ENCODE peak calls at places on chromosome 1, in seven cellular contexts. U, J, K, H, X, Y and I are unnamed samples.

GRCh38 chr1:3285341-3285740 is 169.1 kb upstream of the ARHGEF16 start:
- DNase-seq in U (no peak), J (no peak), K (no peak), H (no peak), X (no peak), Y (no peak), I (no peak)

GRCh38 chr1:228989676-228989991 is 254.4 kb downstream of the RHOU start:
- DNase-seq in U (no peak), J (no peak), K (no peak), H (no peak), X (no peak), Y (no peak), I (no peak)

GRCh38 chr1:107228704-107229103 is 87.9 kb downstream of the NTNG1 start:
- DNase-seq in U (no peak), J (no peak), K (no peak), H (no peak), X (no peak), Y (peak), I (no peak)

GRCh38 chr1:223717695-223718363 is 5.5 kb downstream of the CAPN2 start:
- DNase-seq in U (no peak), J (no peak), K (no peak), H (no peak), X (no peak), Y (no peak), I (no peak)

GRCh38 chr1:66764994-66765578 is 12.8 kb downstream of the DYNLT5 start:
- DNase-seq in U (peak), J (peak), K (peak), H (peak), X (no peak), Y (peak), I (peak)

GRCh38 chr1:228753236-228753741 is 18.0 kb downstream of the RHOU start:
- DNase-seq in U (no peak), J (no peak), K (no peak), H (no peak), X (no peak), Y (no peak), I (no peak)

GRCh38 chr1:119924948-119925898 is 28.9 kb upstream of the ADAM30 start:
- DNase-seq in U (no peak), J (no peak), K (no peak), H (no peak), X (no peak), Y (no peak), I (no peak)

GRCh38 chr1:26327956-26328362 is 10.2 kb downstream of the CD52 start:
- DNase-seq in U (no peak), J (peak), K (no peak), H (no peak), X (no peak), Y (no peak), I (no peak)

GRCh38 chr1:92446990-92447681 is 39.6 kb downstream of the GFI1 start:
- DNase-seq in U (no peak), J (no peak), K (no peak), H (no peak), X (no peak), Y (no peak), I (no peak)

GRCh38 chr1:211579434-211580302 is 707 bp upstream of the SLC30A1 start:
- DNase-seq in U (peak), J (peak), K (peak), H (no peak), X (peak), Y (no peak), I (no peak)

GRCh38 chr1:24161270-24161669 is 18.3 kb upstream of the IL22RA1 start:
- DNase-seq in U (peak), J (no peak), K (no peak), H (no peak), X (no peak), Y (no peak), I (peak)

GRCh38 chr1:34663031-34663430 is 91.8 kb upstream of the GJB5 start:
- DNase-seq in U (no peak), J (no peak), K (no peak), H (no peak), X (no peak), Y (no peak), I (no peak)

GRCh38 chr1:51833700-51834099 is 44.8 kb downstream of the NRDC start:
- DNase-seq in U (no peak), J (no peak), K (no peak), H (no peak), X (no peak), Y (no peak), I (no peak)

GRCh38 chr1:210254298-210254697 is 21.7 kb downstream of the SERTAD4 start:
- DNase-seq in U (no peak), J (no peak), K (no peak), H (no peak), X (no peak), Y (no peak), I (no peak)

GRCh38 chr1:169426174-169426716 is 1.0 kb downstream of the CCDC181 start:
- DNase-seq in U (no peak), J (no peak), K (no peak), H (no peak), X (no peak), Y (no peak), I (no peak)

GRCh38 chr1:41599912-41600311 is 115.4 kb upstream of the EDN2 start:
- DNase-seq in U (no peak), J (no peak), K (no peak), H (no peak), X (no peak), Y (no peak), I (no peak)

GRCh38 chr1:11960710-11961109 is 19.5 kb upstream of the MFN2 start:
- DNase-seq in U (no peak), J (no peak), K (no peak), H (no peak), X (peak), Y (no peak), I (no peak)

GRCh38 chr1:17569200-17570139 is 30.0 kb downstream of the ARHGEF10L start:
- DNase-seq in U (peak), J (no peak), K (no peak), H (peak), X (peak), Y (peak), I (peak)

GRCh38 chr1:156711011-156711817 is 5.8 kb upstream of the CRABP2 start:
- DNase-seq in U (no peak), J (peak), K (no peak), H (no peak), X (no peak), Y (no peak), I (no peak)

GRCh38 chr1:172745014-172745413 is 86.1 kb downstream of the FASLG start:
- DNase-seq in U (peak), J (peak), K (no peak), H (peak), X (no peak), Y (peak), I (no peak)

GRCh38 chr1:197774691-197775281 is 494 bp downstream of the DENND1B start:
- DNase-seq in U (peak), J (peak), K (peak), H (no peak), X (peak), Y (no peak), I (peak)

GRCh38 chr1:48040122-48040521 is 42.9 kb upstream of the TRABD2B start:
- DNase-seq in U (no peak), J (no peak), K (no peak), H (no peak), X (no peak), Y (no peak), I (no peak)

GRCh38 chr1:224629965-224630364 is 13.8 kb downstream of the CNIH3 start:
- DNase-seq in U (no peak), J (no peak), K (no peak), H (no peak), X (no peak), Y (no peak), I (no peak)

GRCh38 chr1:35924838-35925237 is 6.1 kb upstream of the AGO3 start:
- DNase-seq in U (no peak), J (no peak), K (no peak), H (no peak), X (no peak), Y (no peak), I (no peak)

GRCh38 chr1:94298861-94299260 is 61.5 kb upstream of the ARHGAP29 start:
- DNase-seq in U (no peak), J (no peak), K (no peak), H (no peak), X (no peak), Y (no peak), I (no peak)
- H3K4me3 ChIP-seq in U (no peak), J (no peak), K (no peak), H (no peak), X (no peak), Y (no peak), I (no peak)

GRCh38 chr1:235160965-235161684 is at the start of gene RBM34:
- DNase-seq in U (peak), J (peak), K (peak), H (peak), X (peak), Y (peak), I (peak)
- TF ChIP-seq CTCF in U (no peak), J (peak), K (no peak), H (peak), X (no peak), Y (no peak), I (no peak)

GRCh38 chr1:27526569-27527222 is 36.7 kb upstream of the WASF2 start:
- DNase-seq in U (no peak), J (no peak), K (no peak), H (no peak), X (no peak), Y (no peak), I (no peak)
- H3K4me3 ChIP-seq in U (no peak), J (peak), K (peak), H (no peak), X (peak), Y (no peak), I (no peak)

GRCh38 chr1:98662354-98662665 is 789 bp downstream of the SNX7 start:
- DNase-seq in U (no peak), J (no peak), K (no peak), H (peak), X (no peak), Y (no peak), I (no peak)
- TF ChIP-seq CTCF in U (no peak), J (no peak), K (no peak), H (no peak), X (no peak), Y (no peak), I (no peak)

GRCh38 chr1:38045431-38046332 is 911 bp downstream of the POU3F1 start:
- DNase-seq in U (no peak), J (peak), K (no peak), H (no peak), X (peak), Y (no peak), I (peak)

GRCh38 chr1:38046333-38046883 is at the start of gene POU3F1:
- DNase-seq in U (no peak), J (no peak), K (no peak), H (no peak), X (no peak), Y (no peak), I (peak)

GRCh38 chr1:38041941-38042834 is 4.4 kb downstream of the POU3F1 start:
- DNase-seq in U (no peak), J (no peak), K (no peak), H (no peak), X (no peak), Y (no peak), I (no peak)

GRCh38 chr1:38043036-38043747 is 3.4 kb downstream of the POU3F1 start:
- DNase-seq in U (no peak), J (no peak), K (no peak), H (no peak), X (no peak), Y (no peak), I (no peak)

DNA sequence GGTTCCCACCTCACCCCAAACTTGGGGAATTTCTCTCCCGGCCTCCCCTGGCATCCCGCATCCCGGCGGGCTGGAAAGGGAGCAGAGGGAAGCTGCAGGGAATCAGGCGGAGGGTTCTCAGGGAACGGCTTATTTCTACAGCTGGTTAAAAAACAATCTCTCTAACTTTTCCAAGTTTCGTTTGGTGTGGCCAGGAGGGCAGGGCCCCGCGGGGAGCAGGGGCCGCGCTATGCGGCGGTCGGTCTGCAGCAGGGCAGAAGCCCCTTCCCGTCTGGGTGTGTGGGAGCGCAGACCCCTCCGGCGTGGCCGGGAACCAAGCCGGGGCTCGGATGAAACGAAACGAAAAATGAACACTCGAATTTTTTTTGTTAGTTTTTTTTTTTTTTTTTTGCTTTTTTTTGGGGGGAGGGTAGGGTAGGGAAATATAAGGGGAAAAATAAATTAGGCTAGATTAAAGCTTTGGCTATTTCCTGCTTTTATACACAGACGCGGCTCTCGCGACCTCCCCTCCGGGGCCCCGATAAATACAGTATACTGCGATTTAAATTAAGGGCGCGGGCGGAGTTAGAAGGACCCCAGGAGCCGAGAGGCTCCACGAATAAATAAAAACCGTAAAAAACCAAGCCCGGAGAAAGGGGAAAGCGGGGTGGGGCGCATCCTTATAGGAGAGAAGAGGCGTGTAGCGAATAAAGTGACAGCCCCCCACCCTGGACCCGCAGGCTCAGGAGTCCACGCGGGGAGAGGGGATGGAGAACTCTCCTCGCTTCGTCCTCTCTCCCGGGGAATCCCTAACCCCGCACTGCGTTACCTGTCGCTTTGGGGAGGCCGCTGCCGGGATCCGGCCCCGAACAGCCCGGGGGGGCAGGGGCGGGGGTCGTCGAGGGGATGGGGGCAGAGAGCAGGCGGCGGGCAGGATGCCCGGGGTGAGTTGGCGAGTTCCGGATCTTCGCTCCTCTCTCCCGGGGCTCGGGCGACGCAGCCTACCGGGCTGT is 2.1 kb downstream of the POU3F1 start:
- DNase-seq in U (no peak), J (no peak), K (no peak), H (no peak), X (no peak), Y (no peak), I (no peak)
- H3K4me3 ChIP-seq in U (no peak), J (peak), K (peak), H (peak), X (peak), Y (peak), I (no peak)

GRCh38 chr1:231694081-231694443 is 67.5 kb downstream of the DISC1 start:
- DNase-seq in U (no peak), J (no peak), K (no peak), H (no peak), X (no peak), Y (no peak), I (no peak)

GRCh38 chr1:231690072-231690471 is 63.5 kb downstream of the DISC1 start:
- DNase-seq in U (no peak), J (peak), K (no peak), H (no peak), X (no peak), Y (no peak), I (no peak)

GRCh38 chr1:231688989-231689388 is 62.4 kb downstream of the DISC1 start:
- DNase-seq in U (no peak), J (no peak), K (no peak), H (no peak), X (no peak), Y (no peak), I (no peak)

GRCh38 chr1:231693361-231694080 is 66.9 kb downstream of the DISC1 start:
- DNase-seq in U (no peak), J (no peak), K (no peak), H (no peak), X (no peak), Y (no peak), I (peak)

DNA sequence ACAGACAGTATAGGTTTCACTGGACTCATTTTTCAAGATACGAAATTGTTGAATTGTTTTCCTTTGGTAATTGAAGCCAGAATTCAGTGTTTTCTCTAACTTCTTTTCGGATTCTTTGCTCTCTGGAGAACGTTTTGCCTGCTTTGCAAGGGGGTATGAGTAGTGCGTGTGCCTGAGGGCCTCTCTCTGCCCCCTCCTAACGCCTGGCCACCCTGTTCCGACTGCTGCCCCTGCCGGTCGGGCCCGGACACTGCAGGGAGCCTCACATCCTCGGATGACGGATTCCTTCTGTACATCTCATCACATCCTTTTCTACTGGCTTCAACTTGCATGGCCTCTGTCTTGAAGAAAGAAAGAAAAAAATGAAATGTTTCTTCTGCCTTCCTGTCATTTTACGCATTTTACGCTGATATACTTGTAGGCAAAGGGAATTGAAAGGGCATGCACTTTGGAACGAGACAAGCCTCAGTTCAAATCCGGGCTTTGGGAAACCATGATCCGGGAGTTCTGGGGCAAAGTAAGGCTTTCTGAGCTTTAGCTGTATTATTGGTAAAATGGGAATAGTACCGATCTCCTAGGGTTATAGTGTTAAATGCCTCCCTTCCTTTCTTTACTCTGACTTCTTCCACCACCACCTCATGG is 65.1 kb downstream of the DISC1 start:
- DNase-seq in U (no peak), J (peak), K (no peak), H (no peak), X (no peak), Y (no peak), I (no peak)
- TF ChIP-seq CTCF in U (no peak), J (peak), K (no peak), H (peak), X (peak), Y (peak), I (no peak)